ENCODE peak calls at places on chromosome 1, in seven cellular contexts. One of them, this sample, is unnamed. For H3K4me1, the result is how much of the 10 kb centered on the place peaks cover.

GRCh38 chr1:209155556-209155955 is 428.0 kb upstream of the CAMK1G start:
- DNase-seq in neural progenitor cell: peak
- DNase-seq in OCI-LY7: no peak
- DNase-seq in hepatocyte: peak
- DNase-seq in HCT116: no peak
- DNase-seq in GM23248: no peak
- DNase-seq in GM23338: peak
- DNase-seq in this sample: no peak

GRCh38 chr1:37474697-37475379 is 458 bp downstream of the ZC3H12A start:
- DNase-seq in neural progenitor cell: no peak
- DNase-seq in OCI-LY7: peak
- DNase-seq in hepatocyte: no peak
- DNase-seq in HCT116: no peak
- DNase-seq in GM23248: peak
- DNase-seq in GM23338: peak
- DNase-seq in this sample: no peak

GRCh38 chr1:78688701-78689100 is 39.1 kb downstream of the IFI44 start:
- DNase-seq in neural progenitor cell: no peak
- DNase-seq in OCI-LY7: no peak
- DNase-seq in hepatocyte: no peak
- DNase-seq in HCT116: no peak
- DNase-seq in GM23248: peak
- DNase-seq in GM23338: peak
- DNase-seq in this sample: no peak

GRCh38 chr1:45359882-45360513 is 19.8 kb upstream of the MUTYH start:
- DNase-seq in neural progenitor cell: peak
- DNase-seq in OCI-LY7: peak
- DNase-seq in hepatocyte: peak
- DNase-seq in HCT116: no peak
- DNase-seq in GM23248: peak
- DNase-seq in GM23338: peak
- DNase-seq in this sample: peak

GRCh38 chr1:117656202-117656641 is 50.4 kb downstream of the TENT5C start:
- DNase-seq in neural progenitor cell: no peak
- DNase-seq in OCI-LY7: peak
- DNase-seq in hepatocyte: no peak
- DNase-seq in HCT116: no peak
- DNase-seq in GM23248: no peak
- DNase-seq in GM23338: no peak
- DNase-seq in this sample: peak

GRCh38 chr1:218829143-218829542 is 344.5 kb upstream of the LYPLAL1 start:
- DNase-seq in neural progenitor cell: no peak
- DNase-seq in OCI-LY7: no peak
- DNase-seq in hepatocyte: no peak
- DNase-seq in HCT116: no peak
- DNase-seq in GM23248: peak
- DNase-seq in GM23338: peak
- DNase-seq in this sample: no peak

GRCh38 chr1:108845991-108846390 is 10.9 kb downstream of the AKNAD1 start:
- DNase-seq in neural progenitor cell: no peak
- DNase-seq in OCI-LY7: no peak
- DNase-seq in hepatocyte: no peak
- DNase-seq in HCT116: no peak
- DNase-seq in GM23248: no peak
- DNase-seq in GM23338: no peak
- DNase-seq in this sample: no peak

GRCh38 chr1:185917646-185918045 is 183.5 kb downstream of the HMCN1 start:
- DNase-seq in neural progenitor cell: peak
- DNase-seq in OCI-LY7: no peak
- DNase-seq in hepatocyte: peak
- DNase-seq in HCT116: no peak
- DNase-seq in GM23248: peak
- DNase-seq in GM23338: peak
- DNase-seq in this sample: peak

GRCh38 chr1:110138956-110139355 is 11.3 kb upstream of the SLC6A17 start:
- DNase-seq in neural progenitor cell: no peak
- DNase-seq in OCI-LY7: no peak
- DNase-seq in hepatocyte: no peak
- DNase-seq in HCT116: no peak
- DNase-seq in GM23248: no peak
- DNase-seq in GM23338: no peak
- DNase-seq in this sample: no peak

GRCh38 chr1:151537112-151537511 is 3.0 kb upstream of the TUFT1 start:
- DNase-seq in neural progenitor cell: no peak
- DNase-seq in OCI-LY7: no peak
- DNase-seq in hepatocyte: peak
- DNase-seq in HCT116: no peak
- DNase-seq in GM23248: peak
- DNase-seq in GM23338: no peak
- DNase-seq in this sample: no peak

GRCh38 chr1:65493792-65494191 is 73.3 kb downstream of the LEPR start:
- DNase-seq in neural progenitor cell: no peak
- DNase-seq in OCI-LY7: no peak
- DNase-seq in hepatocyte: no peak
- DNase-seq in HCT116: no peak
- DNase-seq in GM23248: no peak
- DNase-seq in GM23338: no peak
- DNase-seq in this sample: no peak

GRCh38 chr1:1920057-1920607 is 1.1 kb upstream of the TMEM52 start:
- DNase-seq in neural progenitor cell: no peak
- DNase-seq in OCI-LY7: no peak
- DNase-seq in hepatocyte: peak
- DNase-seq in HCT116: no peak
- DNase-seq in GM23248: no peak
- DNase-seq in GM23338: no peak
- DNase-seq in this sample: no peak

GRCh38 chr1:208951908-208952307 is 631.6 kb upstream of the CAMK1G start:
- DNase-seq in neural progenitor cell: no peak
- DNase-seq in OCI-LY7: no peak
- DNase-seq in hepatocyte: peak
- DNase-seq in HCT116: no peak
- DNase-seq in GM23248: no peak
- DNase-seq in GM23338: no peak
- DNase-seq in this sample: no peak

GRCh38 chr1:209884665-209885117 is 53.3 kb upstream of the SYT14 start:
- DNase-seq in neural progenitor cell: no peak
- DNase-seq in OCI-LY7: no peak
- DNase-seq in hepatocyte: peak
- DNase-seq in HCT116: peak
- DNase-seq in GM23248: peak
- DNase-seq in GM23338: no peak
- DNase-seq in this sample: no peak

GRCh38 chr1:115814685-115815398 is 26.1 kb downstream of the NHLH2 start:
- DNase-seq in neural progenitor cell: no peak
- DNase-seq in OCI-LY7: no peak
- DNase-seq in hepatocyte: no peak
- DNase-seq in HCT116: no peak
- DNase-seq in GM23248: no peak
- DNase-seq in GM23338: no peak
- DNase-seq in this sample: no peak

GRCh38 chr1:248834343-248834940 is 3.6 kb upstream of the ZNF672 start:
- DNase-seq in neural progenitor cell: no peak
- DNase-seq in OCI-LY7: no peak
- DNase-seq in hepatocyte: no peak
- DNase-seq in HCT116: no peak
- DNase-seq in GM23248: no peak
- DNase-seq in GM23338: no peak
- DNase-seq in this sample: no peak

GRCh38 chr1:50348449-50349241 is 74.6 kb downstream of the DMRTA2 start:
- DNase-seq in neural progenitor cell: peak
- DNase-seq in OCI-LY7: peak
- DNase-seq in hepatocyte: peak
- DNase-seq in HCT116: peak
- DNase-seq in GM23248: peak
- DNase-seq in GM23338: peak
- DNase-seq in this sample: peak

GRCh38 chr1:205191127-205191577 is 20.4 kb downstream of the DSTYK start:
- DNase-seq in neural progenitor cell: no peak
- DNase-seq in OCI-LY7: no peak
- DNase-seq in hepatocyte: no peak
- DNase-seq in HCT116: no peak
- DNase-seq in GM23248: peak
- DNase-seq in GM23338: no peak
- DNase-seq in this sample: no peak

DNA sequence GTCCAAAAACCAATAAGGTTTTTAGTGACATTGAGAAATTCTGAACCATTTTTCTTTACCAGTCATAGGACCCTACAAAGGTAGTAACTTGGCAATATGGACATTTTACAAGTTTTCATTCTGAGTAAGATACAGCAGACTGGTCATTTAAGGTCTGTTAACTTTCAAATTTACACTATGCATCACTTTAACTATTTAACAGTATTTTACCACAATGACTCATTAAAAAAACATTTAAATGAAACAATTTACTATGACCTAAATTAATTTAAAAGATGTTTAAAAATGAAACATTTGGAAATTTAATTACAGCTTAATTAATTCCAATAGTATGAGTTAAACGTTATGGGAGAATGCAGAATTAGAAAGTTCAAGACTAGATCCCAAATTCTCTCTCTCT is 141.0 kb downstream of the KCNT2 start:
- DNase-seq in neural progenitor cell: no peak
- DNase-seq in OCI-LY7: no peak
- DNase-seq in hepatocyte: no peak
- DNase-seq in HCT116: no peak
- DNase-seq in GM23248: peak
- DNase-seq in GM23338: no peak
- DNase-seq in this sample: no peak
- TF ChIP-seq EZH2phosphoT487 in neural progenitor cell: no peak
- TF ChIP-seq EZH2phosphoT487 in OCI-LY7: no peak
- TF ChIP-seq EZH2phosphoT487 in hepatocyte: no peak
- TF ChIP-seq EZH2phosphoT487 in HCT116: no peak
- TF ChIP-seq EZH2phosphoT487 in GM23248: no peak
- TF ChIP-seq EZH2phosphoT487 in GM23338: no peak
- TF ChIP-seq EZH2phosphoT487 in this sample: no peak

GRCh38 chr1:20068722-20069121 is 1.3 kb upstream of the PLA2G5 start:
- DNase-seq in neural progenitor cell: no peak
- DNase-seq in OCI-LY7: no peak
- DNase-seq in hepatocyte: no peak
- DNase-seq in HCT116: no peak
- DNase-seq in GM23248: no peak
- DNase-seq in GM23338: no peak
- DNase-seq in this sample: no peak
- H3K4me1 ChIP-seq in neural progenitor cell: under half
- H3K4me1 ChIP-seq in OCI-LY7: under half
- H3K4me1 ChIP-seq in hepatocyte: under half
- H3K4me1 ChIP-seq in HCT116: under half
- H3K4me1 ChIP-seq in GM23248: under half
- H3K4me1 ChIP-seq in GM23338: under half
- H3K4me1 ChIP-seq in this sample: under half

GRCh38 chr1:43520100-43520828 is 10.4 kb upstream of the PTPRF start:
- DNase-seq in neural progenitor cell: peak
- DNase-seq in OCI-LY7: no peak
- DNase-seq in hepatocyte: no peak
- DNase-seq in HCT116: no peak
- DNase-seq in GM23248: no peak
- DNase-seq in GM23338: no peak
- DNase-seq in this sample: no peak

GRCh38 chr1:43522776-43523480 is 7.8 kb upstream of the PTPRF start:
- DNase-seq in neural progenitor cell: no peak
- DNase-seq in OCI-LY7: no peak
- DNase-seq in hepatocyte: peak
- DNase-seq in HCT116: peak
- DNase-seq in GM23248: peak
- DNase-seq in GM23338: no peak
- DNase-seq in this sample: no peak

GRCh38 chr1:43522431-43522775 is 8.3 kb upstream of the PTPRF start:
- DNase-seq in neural progenitor cell: no peak
- DNase-seq in OCI-LY7: no peak
- DNase-seq in hepatocyte: no peak
- DNase-seq in HCT116: no peak
- DNase-seq in GM23248: no peak
- DNase-seq in GM23338: no peak
- DNase-seq in this sample: no peak

GRCh38 chr1:43521078-43521477 is 9.6 kb upstream of the PTPRF start:
- DNase-seq in neural progenitor cell: no peak
- DNase-seq in OCI-LY7: no peak
- DNase-seq in hepatocyte: no peak
- DNase-seq in HCT116: no peak
- DNase-seq in GM23248: no peak
- DNase-seq in GM23338: no peak
- DNase-seq in this sample: no peak

GRCh38 chr1:43521716-43522115 is 9.0 kb upstream of the PTPRF start:
- DNase-seq in neural progenitor cell: no peak
- DNase-seq in OCI-LY7: no peak
- DNase-seq in hepatocyte: no peak
- DNase-seq in HCT116: no peak
- DNase-seq in GM23248: no peak
- DNase-seq in GM23338: no peak
- DNase-seq in this sample: no peak
- H3K27ac ChIP-seq in neural progenitor cell: no peak
- H3K27ac ChIP-seq in OCI-LY7: no peak
- H3K27ac ChIP-seq in hepatocyte: peak
- H3K27ac ChIP-seq in HCT116: no peak
- H3K27ac ChIP-seq in GM23248: no peak
- H3K27ac ChIP-seq in GM23338: no peak
- H3K27ac ChIP-seq in this sample: no peak

GRCh38 chr1:244303610-244303969 is 148.1 kb downstream of the ADSS2 start:
- DNase-seq in neural progenitor cell: no peak
- DNase-seq in OCI-LY7: no peak
- DNase-seq in hepatocyte: no peak
- DNase-seq in HCT116: no peak
- DNase-seq in GM23248: no peak
- DNase-seq in GM23338: no peak
- DNase-seq in this sample: no peak

GRCh38 chr1:244305776-244306341 is 145.8 kb downstream of the ADSS2 start:
- DNase-seq in neural progenitor cell: no peak
- DNase-seq in OCI-LY7: no peak
- DNase-seq in hepatocyte: no peak
- DNase-seq in HCT116: no peak
- DNase-seq in GM23248: no peak
- DNase-seq in GM23338: no peak
- DNase-seq in this sample: no peak

GRCh38 chr1:244304156-244304555 is 147.6 kb downstream of the ADSS2 start:
- DNase-seq in neural progenitor cell: no peak
- DNase-seq in OCI-LY7: no peak
- DNase-seq in hepatocyte: no peak
- DNase-seq in HCT116: no peak
- DNase-seq in GM23248: no peak
- DNase-seq in GM23338: no peak
- DNase-seq in this sample: no peak

GRCh38 chr1:244301595-244302130 is 150.0 kb downstream of the ADSS2 start:
- DNase-seq in neural progenitor cell: no peak
- DNase-seq in OCI-LY7: no peak
- DNase-seq in hepatocyte: no peak
- DNase-seq in HCT116: no peak
- DNase-seq in GM23248: no peak
- DNase-seq in GM23338: no peak
- DNase-seq in this sample: no peak

GRCh38 chr1:244302889-244303609 is 148.7 kb downstream of the ADSS2 start:
- DNase-seq in neural progenitor cell: no peak
- DNase-seq in OCI-LY7: no peak
- DNase-seq in hepatocyte: peak
- DNase-seq in HCT116: peak
- DNase-seq in GM23248: peak
- DNase-seq in GM23338: no peak
- DNase-seq in this sample: no peak
- TF ChIP-seq EZH2phosphoT487 in neural progenitor cell: no peak
- TF ChIP-seq EZH2phosphoT487 in OCI-LY7: no peak
- TF ChIP-seq EZH2phosphoT487 in hepatocyte: no peak
- TF ChIP-seq EZH2phosphoT487 in HCT116: no peak
- TF ChIP-seq EZH2phosphoT487 in GM23248: no peak
- TF ChIP-seq EZH2phosphoT487 in GM23338: no peak
- TF ChIP-seq EZH2phosphoT487 in this sample: no peak